ENCODE peak calls at places on chromosomes 11 and 22, in six cellular contexts. One of them, this sample, is unnamed.

GRCh38 chr11:16587670-16588069 is 150.8 kb upstream of the C11orf58 start:
- DNase-seq in psoas muscle: peak; percentile 18
- DNase-seq in astrocyte of the cerebellum: no peak
- DNase-seq in right lobe of liver: no peak
- DNase-seq in mucosa of descending colon: no peak
- DNase-seq in astrocyte: no peak
- DNase-seq in this sample: no peak

GRCh38 chr11:74710291-74710938 is 20.8 kb downstream of the CHRDL2 start:
- DNase-seq in astrocyte: peak; percentile 36
- DNase-seq in astrocyte of the cerebellum: no peak
- DNase-seq in right lobe of liver: no peak
- DNase-seq in mucosa of descending colon: no peak
- DNase-seq in psoas muscle: no peak
- DNase-seq in this sample: no peak

GRCh38 chr22:45207981-45208664 is 32.6 kb downstream of the KIAA0930 start:
- DNase-seq in mucosa of descending colon: no peak
- DNase-seq in astrocyte of the cerebellum: peak; percentile 45
- DNase-seq in right lobe of liver: no peak
- DNase-seq in psoas muscle: no peak
- DNase-seq in astrocyte: peak; percentile 78
- DNase-seq in this sample: no peak

GRCh38 chr22:48941903-48942625 is 885.6 kb downstream of the BRD1 start:
- DNase-seq in right lobe of liver: peak; percentile 21
- DNase-seq in astrocyte: no peak
- DNase-seq in astrocyte of the cerebellum: no peak
- DNase-seq in psoas muscle: no peak
- DNase-seq in mucosa of descending colon: no peak
- DNase-seq in this sample: no peak

GRCh38 chr22:35205956-35206355 is 51.3 kb upstream of the HMGXB4 start:
- DNase-seq in right lobe of liver: no peak
- DNase-seq in astrocyte: peak; percentile 44
- DNase-seq in psoas muscle: no peak
- DNase-seq in astrocyte of the cerebellum: no peak
- DNase-seq in mucosa of descending colon: no peak
- DNase-seq in this sample: no peak

GRCh38 chr11:33899383-33900037 is 7.6 kb upstream of the LMO2 start:
- DNase-seq in mucosa of descending colon: peak; percentile 58
- DNase-seq in right lobe of liver: no peak
- DNase-seq in astrocyte of the cerebellum: peak; percentile 75
- DNase-seq in astrocyte: peak; percentile 85
- DNase-seq in psoas muscle: peak; percentile 81
- DNase-seq in this sample: no peak

GRCh38 chr11:121295246-121296007 is 2.9 kb downstream of the SC5D start:
- DNase-seq in astrocyte: no peak
- DNase-seq in right lobe of liver: no peak
- DNase-seq in psoas muscle: no peak
- DNase-seq in astrocyte of the cerebellum: no peak
- DNase-seq in mucosa of descending colon: no peak
- DNase-seq in this sample: no peak

GRCh38 chr11:68009391-68010000 is 631 bp upstream of the ALDH3B1 start:
- DNase-seq in astrocyte: no peak
- DNase-seq in mucosa of descending colon: peak; percentile 51
- DNase-seq in astrocyte of the cerebellum: no peak
- DNase-seq in right lobe of liver: no peak
- DNase-seq in psoas muscle: no peak
- DNase-seq in this sample: no peak

GRCh38 chr11:27231519-27231918 is 131.5 kb downstream of the CCDC34 start:
- DNase-seq in psoas muscle: no peak
- DNase-seq in astrocyte: peak; percentile 71
- DNase-seq in right lobe of liver: no peak
- DNase-seq in astrocyte of the cerebellum: no peak
- DNase-seq in mucosa of descending colon: no peak
- DNase-seq in this sample: no peak

GRCh38 chr22:19959043-19959586 is 17.5 kb upstream of the TXNRD2 start:
- DNase-seq in right lobe of liver: peak; percentile 96
- DNase-seq in mucosa of descending colon: peak; percentile 80
- DNase-seq in astrocyte of the cerebellum: no peak
- DNase-seq in astrocyte: peak; percentile 64
- DNase-seq in psoas muscle: peak; percentile 72
- DNase-seq in this sample: no peak

GRCh38 chr11:61626580-61627380 is 45.9 kb upstream of the SYT7 start:
- DNase-seq in right lobe of liver: no peak
- DNase-seq in astrocyte of the cerebellum: no peak
- DNase-seq in psoas muscle: no peak
- DNase-seq in mucosa of descending colon: peak; percentile 83
- DNase-seq in astrocyte: no peak
- DNase-seq in this sample: peak; percentile 40

GRCh38 chr11:61629082-61629481 is 48.2 kb upstream of the SYT7 start:
- DNase-seq in astrocyte of the cerebellum: no peak
- DNase-seq in mucosa of descending colon: no peak
- DNase-seq in psoas muscle: no peak
- DNase-seq in right lobe of liver: no peak
- DNase-seq in astrocyte: no peak
- DNase-seq in this sample: no peak

GRCh38 chr11:61625525-61625924 is 44.6 kb upstream of the SYT7 start:
- DNase-seq in right lobe of liver: no peak
- DNase-seq in astrocyte of the cerebellum: no peak
- DNase-seq in psoas muscle: no peak
- DNase-seq in astrocyte: no peak
- DNase-seq in mucosa of descending colon: no peak
- DNase-seq in this sample: no peak

GRCh38 chr11:61630104-61630503 is 49.2 kb upstream of the SYT7 start:
- DNase-seq in astrocyte of the cerebellum: no peak
- DNase-seq in right lobe of liver: no peak
- DNase-seq in psoas muscle: no peak
- DNase-seq in mucosa of descending colon: no peak
- DNase-seq in astrocyte: no peak
- DNase-seq in this sample: peak; percentile 56

GRCh38 chr11:61627831-61628753 is 47.2 kb upstream of the SYT7 start:
- DNase-seq in right lobe of liver: peak; percentile 70
- DNase-seq in psoas muscle: peak; percentile 67
- DNase-seq in astrocyte: peak; percentile 40
- DNase-seq in astrocyte of the cerebellum: peak; percentile 36
- DNase-seq in mucosa of descending colon: peak; percentile 77
- DNase-seq in this sample: no peak
- TF ChIP-seq CTCF in right lobe of liver: peak; percentile 80
- TF ChIP-seq CTCF in psoas muscle: peak; percentile 73
- TF ChIP-seq CTCF in astrocyte: peak; percentile 90
- TF ChIP-seq CTCF in astrocyte of the cerebellum: peak; percentile 88
- TF ChIP-seq CTCF in mucosa of descending colon: peak; percentile 81
- TF ChIP-seq CTCF in this sample: peak; percentile 91

GRCh38 chr22:30637701-30638114 is 2.1 kb downstream of the SLC35E4 start:
- DNase-seq in mucosa of descending colon: no peak
- DNase-seq in right lobe of liver: no peak
- DNase-seq in astrocyte: no peak
- DNase-seq in psoas muscle: no peak
- DNase-seq in astrocyte of the cerebellum: no peak
- DNase-seq in this sample: no peak
- H3K4me3 ChIP-seq in mucosa of descending colon: no peak overlapping the region
- H3K4me3 ChIP-seq in right lobe of liver: no peak overlapping the region
- H3K4me3 ChIP-seq in astrocyte: no peak overlapping the region
- H3K4me3 ChIP-seq in psoas muscle: peak overlapping the region; percentile 87
- H3K4me3 ChIP-seq in astrocyte of the cerebellum: no peak overlapping the region
- H3K4me3 ChIP-seq in this sample: peak overlapping the region; percentile 64

DNA sequence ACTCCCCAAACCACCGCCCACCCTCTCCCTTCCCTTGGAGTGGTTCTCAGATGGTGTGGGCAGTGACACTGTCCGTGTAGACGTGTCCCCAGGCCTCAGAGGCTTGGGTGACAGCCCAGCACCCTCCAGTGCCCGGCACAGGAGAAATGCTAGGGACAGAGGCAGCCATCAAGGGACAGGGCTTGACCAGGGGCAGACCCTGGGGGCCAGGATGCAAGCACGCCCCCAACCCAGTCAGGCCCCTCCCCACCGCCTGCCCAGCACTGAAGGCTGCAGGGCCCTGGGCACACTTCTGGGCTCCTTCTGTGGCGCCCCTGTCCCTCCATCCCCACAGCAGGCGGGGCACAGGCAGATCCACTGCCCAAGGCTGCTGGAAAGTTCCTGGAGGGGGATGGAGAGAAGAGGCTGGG is 11.1 kb downstream of the IGF2 start:
- DNase-seq in psoas muscle: no peak
- DNase-seq in mucosa of descending colon: no peak
- DNase-seq in right lobe of liver: no peak
- DNase-seq in astrocyte of the cerebellum: no peak
- DNase-seq in astrocyte: no peak
- DNase-seq in this sample: no peak
- TF ChIP-seq CTCF in psoas muscle: no peak
- TF ChIP-seq CTCF in mucosa of descending colon: no peak
- TF ChIP-seq CTCF in right lobe of liver: no peak
- TF ChIP-seq CTCF in astrocyte of the cerebellum: no peak
- TF ChIP-seq CTCF in astrocyte: no peak
- TF ChIP-seq CTCF in this sample: no peak

DNA sequence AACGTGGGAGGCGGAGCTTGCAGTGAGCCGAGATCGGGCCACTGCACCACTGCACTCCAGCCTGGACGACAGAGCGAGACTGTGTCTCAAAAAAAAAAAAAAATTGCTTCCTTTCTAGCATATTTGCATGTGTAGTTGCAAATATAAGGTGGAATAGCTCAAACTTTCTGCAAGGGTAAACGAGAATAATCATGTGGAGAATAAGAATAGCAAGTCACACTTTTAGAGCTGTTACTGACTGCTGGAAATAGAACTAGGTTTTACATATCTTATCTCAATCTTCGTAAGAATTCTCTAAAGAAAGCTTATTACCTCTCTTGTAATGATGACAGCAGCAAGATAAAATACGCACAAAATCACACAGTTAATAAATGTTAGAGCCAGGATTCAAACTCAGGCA is 1.6 kb downstream of the L3MBTL2 start:
- DNase-seq in right lobe of liver: no peak
- DNase-seq in astrocyte: no peak
- DNase-seq in mucosa of descending colon: no peak
- DNase-seq in psoas muscle: no peak
- DNase-seq in astrocyte of the cerebellum: no peak
- DNase-seq in this sample: no peak
- H3K4me3 ChIP-seq in right lobe of liver: no peak overlapping the region
- H3K4me3 ChIP-seq in astrocyte: no peak overlapping the region
- H3K4me3 ChIP-seq in mucosa of descending colon: no peak overlapping the region
- H3K4me3 ChIP-seq in psoas muscle: no peak overlapping the region
- H3K4me3 ChIP-seq in astrocyte of the cerebellum: no peak overlapping the region
- H3K4me3 ChIP-seq in this sample: no peak overlapping the region